ENCODE peak calls at places on chromosomes 2 and 18, in eight cellular contexts. L is OCI-LY7; C is heart left ventricle; R is neural progenitor cell; N is endothelial cell of umbilical vein; O is effector memory CD4-positive, alpha-beta T cell; I is CD4-positive, CD25-positive, alpha-beta regulatory T cell; J is transverse colon. T is an unnamed sample. For H3K9me3 and H3K36me3, the result is how much of the 10 kb centered on the place peaks cover.

GRCh38 chr2:164617466-164617865 is 3.8 kb downstream of the GRB14 start:
- DNase-seq in L (no peak), C (no peak), R (no peak), N (peak), O (no peak), I (no peak), J (no peak), T (no peak)

GRCh38 chr2:70070557-70071268 is 16.6 kb upstream of the PCBP1 start:
- DNase-seq in L (peak), C (no peak), R (peak), N (peak), O (peak), I (peak), J (peak), T (peak)

GRCh38 chr2:238339395-238339780 is 19.1 kb downstream of the TRAF3IP1 start:
- DNase-seq in L (no peak), C (no peak), R (no peak), N (no peak), O (no peak), I (no peak), J (peak), T (no peak)

GRCh38 chr2:234879671-234880455 is 72.0 kb upstream of the SH3BP4 start:
- DNase-seq in L (no peak), C (no peak), R (no peak), N (peak), O (no peak), I (no peak), J (no peak), T (no peak)

GRCh38 chr2:170391018-170391417 is 213.1 kb downstream of the MYO3B start:
- DNase-seq in L (no peak), C (no peak), R (no peak), N (no peak), O (no peak), I (no peak), J (no peak), T (no peak)

GRCh38 chr2:239399404-239399999 is 1.3 kb downstream of the HDAC4 start:
- DNase-seq in L (no peak), C (no peak), R (peak), N (peak), O (peak), I (peak), J (peak), T (peak)

GRCh38 chr2:74502720-74503505 is 3.5 kb upstream of the LBX2 start:
- DNase-seq in L (no peak), C (peak), R (peak), N (peak), O (no peak), I (peak), J (peak), T (no peak)

GRCh38 chr2:237223208-237223861 is 137.6 kb downstream of the COPS8 start:
- DNase-seq in L (no peak), C (peak), R (no peak), N (peak), O (no peak), I (no peak), J (no peak), T (no peak)

GRCh38 chr2:9813312-9814128 is 29.8 kb upstream of the TAF1B start:
- DNase-seq in L (peak), C (no peak), R (peak), N (peak), O (peak), I (peak), J (peak), T (peak)

GRCh38 chr2:11140492-11140891 is 14.8 kb upstream of the SLC66A3 start:
- DNase-seq in L (no peak), C (no peak), R (no peak), N (no peak), O (no peak), I (no peak), J (no peak), T (no peak)

GRCh38 chr18:9878783-9879242 is 7.0 kb upstream of the TXNDC2 start:
- DNase-seq in L (no peak), C (no peak), R (no peak), N (no peak), O (no peak), I (no peak), J (no peak), T (no peak)

GRCh38 chr2:142756430-142756829 is 121.0 kb upstream of the KYNU start:
- DNase-seq in L (no peak), C (no peak), R (no peak), N (no peak), O (no peak), I (no peak), J (no peak), T (no peak)

GRCh38 chr18:35005963-35006577 is 35.1 kb upstream of the MAPRE2 start:
- DNase-seq in L (peak), C (no peak), R (peak), N (peak), O (no peak), I (peak), J (no peak), T (no peak)

GRCh38 chr2:134217924-134218323 is 35.9 kb upstream of the MGAT5 start:
- DNase-seq in L (peak), C (no peak), R (no peak), N (no peak), O (no peak), I (peak), J (no peak), T (no peak)

GRCh38 chr2:233413529-233414272 is 59.4 kb downstream of the DGKD start:
- DNase-seq in L (no peak), C (peak), R (no peak), N (peak), O (peak), I (no peak), J (no peak), T (peak)

GRCh38 chr18:71022389-71022788 is 733.5 kb downstream of the SOCS6 start:
- DNase-seq in L (no peak), C (no peak), R (no peak), N (peak), O (no peak), I (no peak), J (no peak), T (no peak)

GRCh38 chr18:71018816-71019215 is 730.0 kb downstream of the SOCS6 start:
- DNase-seq in L (no peak), C (no peak), R (no peak), N (peak), O (no peak), I (no peak), J (no peak), T (no peak)

GRCh38 chr18:71020342-71021096 is 731.7 kb downstream of the SOCS6 start:
- DNase-seq in L (no peak), C (no peak), R (no peak), N (peak), O (no peak), I (no peak), J (no peak), T (no peak)
- H3K9me3 ChIP-seq in L (under half), C (under half), R (under half), N (under half), O (under half), I (under half), J (under half), T (under half)

DNA sequence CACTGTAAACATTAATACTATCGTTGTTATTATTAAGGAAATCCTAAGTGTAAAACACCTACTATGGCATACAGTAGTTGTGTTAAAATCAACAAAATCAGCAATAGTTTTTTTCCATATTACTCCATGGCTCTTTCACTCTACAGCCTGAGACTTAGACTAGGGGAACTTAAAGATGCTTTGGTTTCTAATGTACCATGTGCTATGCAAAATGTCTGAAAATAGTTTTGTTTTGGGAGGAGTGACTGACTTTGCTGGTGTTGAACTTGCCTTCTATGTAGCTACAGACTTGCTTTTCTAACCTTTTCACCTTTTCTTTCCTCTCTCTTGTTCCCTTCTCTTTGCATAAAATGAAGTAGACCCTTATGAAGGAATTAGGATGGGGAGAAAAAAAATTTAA is 159.0 kb upstream of the CCDC195 start:
- DNase-seq in L (no peak), C (no peak), R (no peak), N (no peak), O (no peak), I (no peak), J (no peak), T (no peak)
- H3K36me3 ChIP-seq in L (half or more), C (under half), R (under half), N (under half), O (half or more), I (half or more), J (under half), T (half or more)

DNA sequence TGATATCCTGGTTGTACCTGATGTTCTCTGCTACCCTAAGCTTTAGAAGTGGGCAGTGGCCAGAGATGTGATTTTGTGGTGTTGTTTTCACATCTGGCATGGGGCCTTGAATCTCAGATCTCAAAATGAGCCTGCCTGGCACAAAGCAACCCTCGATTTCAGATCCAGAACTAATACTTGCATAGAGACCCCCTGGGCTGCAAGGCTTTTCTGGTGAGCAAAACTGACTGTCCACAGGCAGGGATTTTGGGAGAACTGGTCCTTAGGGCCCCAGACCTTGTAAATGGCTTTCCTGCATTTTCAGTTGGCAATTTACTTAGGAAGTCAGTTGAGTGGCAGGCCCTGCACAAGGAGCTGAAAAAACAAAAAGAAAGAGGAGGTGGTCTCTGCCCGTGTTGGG is 265.3 kb downstream of the MYCN start:
- DNase-seq in L (no peak), C (no peak), R (no peak), N (no peak), O (no peak), I (no peak), J (no peak), T (no peak)
- H3K9me3 ChIP-seq in L (under half), C (under half), R (under half), N (under half), O (under half), I (under half), J (under half), T (under half)

GRCh38 chr2:227365833-227366232 is 13.3 kb downstream of the TM4SF20 start:
- DNase-seq in L (no peak), C (no peak), R (no peak), N (no peak), O (no peak), I (no peak), J (no peak), T (no peak)

GRCh38 chr2:227360351-227360750 is 18.8 kb downstream of the TM4SF20 start:
- DNase-seq in L (no peak), C (no peak), R (no peak), N (no peak), O (no peak), I (no peak), J (no peak), T (no peak)

GRCh38 chr2:227366861-227367800 is 12.0 kb downstream of the TM4SF20 start:
- DNase-seq in L (no peak), C (no peak), R (no peak), N (no peak), O (no peak), I (no peak), J (no peak), T (no peak)

GRCh38 chr2:227363756-227364155 is 15.3 kb downstream of the TM4SF20 start:
- DNase-seq in L (no peak), C (no peak), R (no peak), N (no peak), O (no peak), I (peak), J (no peak), T (no peak)
- H3K36me3 ChIP-seq in L (under half), C (under half), R (under half), N (under half), O (under half), I (under half), J (under half), T (under half)

GRCh38 chr2:3618367-3618766 is 23.5 kb downstream of the COLEC11 start:
- DNase-seq in L (no peak), C (no peak), R (no peak), N (no peak), O (no peak), I (no peak), J (no peak), T (no peak)

GRCh38 chr2:3619033-3619432 is 24.1 kb downstream of the COLEC11 start:
- DNase-seq in L (no peak), C (no peak), R (no peak), N (no peak), O (no peak), I (no peak), J (no peak), T (no peak)

GRCh38 chr2:3613524-3613905 is 18.6 kb downstream of the COLEC11 start:
- DNase-seq in L (no peak), C (no peak), R (no peak), N (no peak), O (no peak), I (no peak), J (no peak), T (no peak)

GRCh38 chr2:3620834-3621233 is 25.9 kb downstream of the COLEC11 start:
- DNase-seq in L (no peak), C (no peak), R (no peak), N (no peak), O (no peak), I (no peak), J (no peak), T (no peak)

DNA sequence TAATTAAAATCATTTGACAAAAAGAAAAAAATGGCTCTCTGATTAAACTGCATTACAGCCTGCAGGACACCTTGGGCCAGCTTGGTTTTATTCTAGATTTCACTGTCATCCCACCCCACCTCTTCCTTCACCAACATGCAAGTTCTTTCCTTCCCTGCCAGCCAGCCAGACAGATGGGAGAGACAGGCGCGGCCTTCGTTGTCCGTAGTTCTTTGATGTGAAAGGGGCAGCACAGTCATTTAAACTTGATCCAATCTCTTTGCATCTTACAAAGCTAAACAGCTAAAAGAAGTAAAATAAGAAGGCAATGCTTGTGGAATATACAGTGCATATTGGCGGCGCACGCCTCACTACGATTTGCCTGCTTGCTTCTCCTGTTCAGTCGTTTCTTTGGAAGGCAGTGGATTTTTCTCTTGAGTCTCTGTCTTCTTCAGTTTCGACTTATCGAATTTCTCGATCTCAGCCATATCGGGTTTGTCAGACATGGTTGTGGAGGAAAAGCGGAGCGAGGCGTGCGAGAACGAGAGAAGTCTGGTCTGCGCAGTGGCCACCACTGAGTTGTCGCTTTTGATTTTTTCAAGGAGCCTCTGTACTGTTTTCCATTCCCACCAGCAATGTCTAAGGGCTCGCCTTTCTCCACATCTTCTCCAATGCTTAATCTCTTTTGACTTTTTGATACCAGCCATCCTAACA is 22.4 kb downstream of the COLEC11 start:
- DNase-seq in L (no peak), C (no peak), R (no peak), N (no peak), O (no peak), I (no peak), J (no peak), T (no peak)
- H3K9me3 ChIP-seq in L (under half), C (under half), R (under half), N (under half), O (under half), I (under half), J (under half), T (under half)

DNA sequence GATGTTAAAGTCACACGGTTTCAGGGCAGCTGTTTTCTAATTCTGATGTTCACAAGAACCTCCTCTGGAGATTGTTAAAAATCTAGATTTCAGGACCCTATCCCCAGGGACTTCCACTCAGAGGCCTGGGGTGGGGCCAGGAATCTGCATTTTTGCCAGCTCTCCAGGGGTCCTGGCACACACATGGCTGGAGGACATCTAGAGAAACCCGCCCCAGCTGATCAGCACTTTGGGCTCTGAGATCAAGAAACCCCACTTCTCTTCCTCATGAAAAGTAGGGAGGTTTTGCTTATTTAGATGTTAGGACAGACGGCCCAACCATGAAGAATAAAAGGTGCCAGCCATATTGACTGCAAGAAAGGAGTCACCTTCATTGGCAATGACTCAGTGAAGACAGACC is 148.8 kb downstream of the TNS1 start:
- DNase-seq in L (no peak), C (no peak), R (no peak), N (no peak), O (no peak), I (no peak), J (no peak), T (no peak)
- H3K36me3 ChIP-seq in L (under half), C (under half), R (under half), N (under half), O (under half), I (under half), J (under half), T (under half)

DNA sequence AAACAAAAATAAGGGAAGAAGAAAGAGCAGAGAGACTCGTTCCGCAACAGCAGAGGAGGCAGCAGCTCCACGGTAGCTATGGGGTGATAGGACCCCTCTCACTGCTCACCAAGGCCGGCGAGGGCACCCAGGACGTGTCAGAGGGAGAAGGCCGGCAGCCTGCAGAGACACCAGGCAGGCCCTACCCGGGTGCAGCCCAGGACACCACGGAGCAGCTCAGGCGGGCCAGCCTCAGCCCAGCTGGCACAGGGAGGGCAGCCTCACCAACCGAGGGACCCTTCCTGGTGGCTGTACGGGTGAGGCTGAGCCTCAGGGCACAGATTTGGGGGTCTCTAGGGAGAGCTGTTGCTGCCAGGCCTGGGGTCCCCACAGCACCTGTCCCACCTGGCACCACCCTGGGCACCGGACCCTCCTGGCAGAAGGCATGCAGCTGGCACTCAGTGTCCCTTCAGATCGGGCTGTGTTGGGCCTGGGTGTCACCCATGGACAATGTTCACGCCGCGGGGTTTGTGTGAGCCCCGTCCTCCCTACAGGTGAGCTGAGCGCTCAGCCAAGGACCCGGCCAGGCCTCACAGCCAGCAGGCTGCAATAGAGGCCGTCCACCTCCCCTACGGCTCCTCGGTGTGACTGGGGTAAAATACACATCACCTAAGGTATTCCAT is 21.5 kb downstream of the KCNG2 start:
- DNase-seq in L (no peak), C (no peak), R (no peak), N (no peak), O (no peak), I (no peak), J (no peak), T (no peak)
- H3K9me3 ChIP-seq in L (under half), C (under half), R (under half), N (under half), O (under half), I (under half), J (under half), T (under half)

GRCh38 chr2:241721852-241722251 is 12.6 kb upstream of the D2HGDH start:
- DNase-seq in L (no peak), C (no peak), R (no peak), N (no peak), O (no peak), I (no peak), J (no peak), T (no peak)

GRCh38 chr2:241720560-241720959 is 13.9 kb upstream of the D2HGDH start:
- DNase-seq in L (no peak), C (no peak), R (no peak), N (no peak), O (no peak), I (no peak), J (no peak), T (no peak)

GRCh38 chr2:241724975-241725870 is 9.2 kb upstream of the D2HGDH start:
- DNase-seq in L (no peak), C (no peak), R (no peak), N (no peak), O (no peak), I (no peak), J (no peak), T (no peak)

GRCh38 chr2:241724259-241724974 is 10.0 kb upstream of the D2HGDH start:
- DNase-seq in L (no peak), C (no peak), R (no peak), N (no peak), O (no peak), I (no peak), J (no peak), T (peak)

DNA sequence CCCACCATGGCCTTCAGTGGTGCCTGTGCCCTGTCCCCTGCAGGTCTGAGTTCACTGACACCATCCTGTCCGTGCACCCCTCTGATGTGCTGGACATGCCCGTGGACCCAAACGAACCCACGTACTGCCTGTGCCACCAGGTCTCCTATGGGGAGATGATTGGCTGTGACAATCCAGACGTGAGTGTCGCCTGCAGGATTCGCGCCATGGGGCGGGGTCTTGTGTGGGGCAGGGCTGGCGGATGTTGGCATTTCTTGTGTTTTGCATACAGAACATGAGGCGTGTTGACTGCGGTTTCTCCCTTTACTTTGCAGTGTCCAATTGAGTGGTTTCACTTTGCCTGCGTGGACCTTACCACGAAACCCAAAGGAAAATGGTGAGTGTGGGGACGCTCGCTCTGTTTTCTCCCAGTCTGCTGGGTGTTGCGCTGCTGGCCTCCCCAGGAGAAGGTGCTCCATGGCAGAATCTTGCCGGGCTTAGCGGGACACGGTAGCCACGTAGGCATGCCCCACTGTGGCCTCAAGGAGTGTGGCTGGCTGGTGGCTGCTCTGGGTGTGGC is 11.5 kb upstream of the D2HGDH start:
- DNase-seq in L (no peak), C (no peak), R (no peak), N (no peak), O (no peak), I (no peak), J (no peak), T (no peak)
- H3K36me3 ChIP-seq in L (half or more), C (under half), R (under half), N (under half), O (under half), I (under half), J (under half), T (under half)

GRCh38 chr18:23207994-23208393 is 72.7 kb downstream of the CABLES1 start:
- DNase-seq in L (no peak), C (no peak), R (no peak), N (no peak), O (no peak), I (no peak), J (no peak), T (no peak)
- H3K9me3 ChIP-seq in L (under half), C (under half), R (under half), N (under half), O (under half), I (under half), J (under half), T (under half)